ENCODE peak calls at places on chromosome 1, in seven cellular contexts. Y, Q, H, W, E, N and J are unnamed samples.

GRCh38 chr1:94600556-94600955 is 59.0 kb upstream of the F3 start:
- DNase-seq in Y (no peak), Q (no peak), H (no peak), W (no peak), E (no peak), N (no peak), J (no peak)

GRCh38 chr1:109822749-109823542 is 59.2 kb upstream of the EPS8L3 start:
- DNase-seq in Y (no peak), Q (no peak), H (no peak), W (no peak), E (no peak), N (no peak), J (no peak)

GRCh38 chr1:226310123-226310540 is 1.2 kb upstream of the LIN9 start:
- DNase-seq in Y (no peak), Q (no peak), H (no peak), W (no peak), E (no peak), N (no peak), J (no peak)

GRCh38 chr1:41572224-41572623 is 87.7 kb upstream of the EDN2 start:
- DNase-seq in Y (no peak), Q (no peak), H (no peak), W (no peak), E (no peak), N (no peak), J (no peak)

GRCh38 chr1:157403203-157403602 is 149.1 kb downstream of the FCRL5 start:
- DNase-seq in Y (no peak), Q (no peak), H (no peak), W (no peak), E (no peak), N (no peak), J (no peak)

GRCh38 chr1:149848811-149849210 is 50.6 kb upstream of the BOLA1 start:
- DNase-seq in Y (peak), Q (no peak), H (no peak), W (no peak), E (peak), N (no peak), J (no peak)

GRCh38 chr1:197144570-197145325 is 1.7 kb downstream of the ASPM start:
- DNase-seq in Y (no peak), Q (no peak), H (no peak), W (no peak), E (peak), N (no peak), J (no peak)

GRCh38 chr1:29835486-29836273 is 599.4 kb downstream of the PTPRU start:
- DNase-seq in Y (no peak), Q (no peak), H (no peak), W (no peak), E (no peak), N (no peak), J (no peak)

GRCh38 chr1:116020668-116021272 is 44.5 kb downstream of the SLC22A15 start:
- DNase-seq in Y (peak), Q (peak), H (peak), W (no peak), E (peak), N (peak), J (no peak)

GRCh38 chr1:31703431-31704260 is at the start of gene COL16A1:
- DNase-seq in Y (no peak), Q (no peak), H (no peak), W (peak), E (peak), N (no peak), J (no peak)

GRCh38 chr1:168465942-168466702 is 77.7 kb downstream of the XCL2 start:
- DNase-seq in Y (peak), Q (no peak), H (no peak), W (peak), E (peak), N (peak), J (no peak)

GRCh38 chr1:226250511-226250910 is 27.0 kb downstream of the MIXL1 start:
- DNase-seq in Y (no peak), Q (no peak), H (no peak), W (no peak), E (no peak), N (no peak), J (no peak)

GRCh38 chr1:24311234-24311633 is 7.9 kb upstream of the GRHL3 start:
- DNase-seq in Y (no peak), Q (no peak), H (no peak), W (no peak), E (no peak), N (no peak), J (no peak)

GRCh38 chr1:19232526-19232851 is 18.8 kb downstream of the EMC1 start:
- DNase-seq in Y (no peak), Q (no peak), H (no peak), W (no peak), E (peak), N (no peak), J (no peak)